ENCODE peak calls at places on chromosome 20, in ten cellular contexts. J is mammary epithelial cell; T is right atrium auricular region; B is CD8-positive, alpha-beta T cell; H is hepatocyte; K is A673; Y is adrenal gland; L is GM12878; C is tibial nerve; M is PC-3. P is an unnamed sample.

GRCh38 chr20:43985608-43986316 is 71.1 kb downstream of the TOX2 start:
- DNase-seq in J (no peak), T (no peak), B (no peak), H (no peak), K (no peak), Y (no peak), L (no peak), C (no peak), M (no peak), P (no peak)

GRCh38 chr20:47125553-47126373 is 230.7 kb downstream of the ZMYND8 start:
- DNase-seq in J (peak; percentile 94), T (no peak), B (no peak), H (no peak), K (no peak), Y (no peak), L (no peak), C (peak; percentile 49), M (no peak), P (no peak)

GRCh38 chr20:3358676-3359340 is 48.7 kb downstream of the DNAAF9 start:
- DNase-seq in J (no peak), T (no peak), B (no peak), H (peak; percentile 15), K (no peak), Y (no peak), L (no peak), C (no peak), M (no peak), P (no peak)

GRCh38 chr20:42795399-42795798 is 394.3 kb downstream of the PTPRT start:
- DNase-seq in J (no peak), T (no peak), B (no peak), H (no peak), K (no peak), Y (no peak), L (no peak), C (no peak), M (no peak), P (no peak)

GRCh38 chr20:34177060-34177459 is 64.2 kb upstream of the ASIP start:
- DNase-seq in J (no peak), T (no peak), B (no peak), H (no peak), K (no peak), Y (no peak), L (no peak), C (no peak), M (no peak), P (no peak)

GRCh38 chr20:60001027-60001567 is 42.9 kb downstream of the CDH26 start:
- DNase-seq in J (no peak), T (no peak), B (no peak), H (no peak), K (no peak), Y (no peak), L (no peak), C (no peak), M (peak; percentile 12), P (no peak)

GRCh38 chr20:62272200-62272599 is 30.6 kb upstream of the ADRM1 start:
- DNase-seq in J (no peak), T (no peak), B (no peak), H (no peak), K (no peak), Y (no peak), L (no peak), C (no peak), M (no peak), P (no peak)

GRCh38 chr20:44609511-44610312 is 27.3 kb downstream of the PKIG start:
- DNase-seq in J (peak; percentile 83), T (peak; percentile 92), B (peak; percentile 78), H (peak; percentile 95), K (peak; percentile 85), Y (peak; percentile 96), L (no peak), C (peak; percentile 96), M (peak; percentile 94), P (peak; percentile 90)

DNA sequence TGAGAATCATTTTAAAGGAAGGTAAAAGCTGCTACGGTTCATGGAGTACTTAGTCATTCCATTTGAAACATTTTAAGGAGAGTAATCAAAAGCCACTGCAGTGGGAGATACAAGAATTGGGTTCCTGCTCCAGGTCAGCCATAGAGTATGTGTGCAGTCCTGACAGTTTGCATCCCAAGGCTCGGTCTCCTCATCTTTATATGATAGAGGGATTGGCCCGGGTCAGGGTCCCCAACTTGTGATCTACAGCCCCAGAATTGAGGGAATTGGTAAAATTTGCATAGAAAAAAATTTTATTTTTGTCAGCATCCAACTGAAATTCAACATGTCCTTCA is 147.4 kb upstream of the PRND start:
- DNase-seq in J (no peak), T (no peak), B (no peak), H (no peak), K (no peak), Y (no peak), L (no peak), C (no peak), M (no peak), P (no peak)
- H3K27ac ChIP-seq in J (peak overlapping the region; percentile 83), T (no peak overlapping the region), B (no peak overlapping the region), H (no peak overlapping the region), K (peak overlapping the region; percentile 54), Y (no peak overlapping the region), L (no peak overlapping the region), C (no peak overlapping the region), M (peak overlapping the region; percentile 94), P (no peak overlapping the region)

GRCh38 chr20:39105551-39105950 is 143.4 kb downstream of the DHX35 start:
- DNase-seq in J (no peak), T (no peak), B (no peak), H (no peak), K (no peak), Y (no peak), L (no peak), C (no peak), M (no peak), P (no peak)
- TF ChIP-seq CTCF in J (peak; percentile 18), T (no peak), B (no peak), H (no peak), K (peak; percentile 21), Y (no peak), L (peak; percentile 15), C (no peak), M (peak; percentile 35), P (no peak)

DNA sequence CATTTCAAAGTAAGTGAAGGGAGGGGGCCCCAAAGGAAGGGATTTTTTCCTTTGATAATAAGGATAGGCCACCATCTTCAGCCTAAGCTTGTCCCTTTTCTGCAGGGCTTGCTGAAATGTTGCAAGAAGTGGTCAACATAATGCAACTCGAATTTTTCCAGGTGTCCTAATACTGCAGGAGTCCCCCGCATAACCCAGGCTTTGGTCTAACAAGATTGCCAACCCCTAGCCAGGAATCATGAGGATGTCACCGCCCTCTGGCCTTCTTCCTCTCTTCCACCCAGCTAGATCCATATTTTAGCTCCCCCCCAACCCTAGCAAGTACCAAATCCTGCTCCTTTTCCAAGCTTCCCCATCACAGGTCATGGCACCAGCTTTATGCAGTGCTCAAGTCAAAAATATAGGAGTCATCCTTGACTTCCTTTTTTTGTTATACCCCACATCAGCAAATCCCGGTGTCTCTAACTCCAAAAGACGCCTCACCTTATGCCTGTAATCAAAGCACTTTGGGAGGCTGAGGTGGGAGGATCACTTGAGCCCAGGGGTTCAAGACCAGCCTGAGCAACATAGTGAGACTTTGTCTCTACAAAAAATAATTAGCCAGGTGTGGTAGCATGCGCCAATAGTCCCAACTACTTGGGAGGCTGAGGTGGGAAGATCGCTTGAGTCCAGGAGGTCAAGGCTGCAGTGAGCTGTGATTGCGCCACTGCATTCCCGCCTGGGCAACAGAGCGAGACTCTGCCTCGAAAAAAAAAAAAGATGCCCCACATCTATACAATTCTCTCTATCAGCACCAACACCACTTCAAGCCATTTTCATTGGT is 9.1 kb upstream of the PLTP start:
- DNase-seq in J (no peak), T (no peak), B (no peak), H (no peak), K (no peak), Y (no peak), L (no peak), C (no peak), M (no peak), P (no peak)
- H3K27ac ChIP-seq in J (no peak overlapping the region), T (peak overlapping the region; percentile 73), B (no peak overlapping the region), H (peak overlapping the region; percentile 88), K (no peak overlapping the region), Y (peak overlapping the region; percentile 85), L (no peak overlapping the region), C (no peak overlapping the region), M (no peak overlapping the region), P (no peak overlapping the region)

GRCh38 chr20:16575390-16576140 is 2.3 kb upstream of the KIF16B start:
- DNase-seq in J (no peak), T (no peak), B (no peak), H (no peak), K (no peak), Y (no peak), L (no peak), C (no peak), M (no peak), P (no peak)

GRCh38 chr20:16576219-16576618 is 3.0 kb upstream of the KIF16B start:
- DNase-seq in J (no peak), T (no peak), B (no peak), H (no peak), K (no peak), Y (no peak), L (no peak), C (no peak), M (no peak), P (no peak)

GRCh38 chr20:16571333-16571732 is 1.9 kb downstream of the KIF16B start:
- DNase-seq in J (peak; percentile 35), T (no peak), B (no peak), H (no peak), K (no peak), Y (no peak), L (no peak), C (no peak), M (no peak), P (no peak)

GRCh38 chr20:16573011-16573965 is at the start of gene KIF16B:
- DNase-seq in J (peak; percentile 91), T (peak; percentile 92), B (peak; percentile 72), H (peak; percentile 96), K (peak; percentile 90), Y (peak; percentile 94), L (peak; percentile 53), C (peak; percentile 90), M (peak; percentile 95), P (peak; percentile 92)

GRCh38 chr20:16574656-16575355 is 1.6 kb upstream of the KIF16B start:
- DNase-seq in J (peak; percentile 72), T (peak; percentile 90), B (peak; percentile 64), H (peak; percentile 92), K (peak; percentile 85), Y (peak; percentile 91), L (peak; percentile 26), C (peak; percentile 70), M (peak; percentile 91), P (peak; percentile 87)
- TF ChIP-seq CTCF in J (no peak), T (peak; percentile 25), B (no peak), H (no peak), K (no peak), Y (no peak), L (no peak), C (no peak), M (no peak), P (no peak)